ENCODE peak calls at places on chromosome 1, in four cellular contexts. T, F, J and W are unnamed samples.
A peak's percentile ranks its signal among the peaks of the same experiment; 100 is the strongest.

GRCh38 chr1:177172866-177173265 is 2.1 kb downstream of the BRINP2 start:
- DNase-seq in J (no peak), F (no peak), T (no peak), W (no peak)

GRCh38 chr1:235502601-235503332 is 1.5 kb downstream of the B3GALNT2 start:
- DNase-seq in F (no peak), T (no peak), J (no peak), W (peak; percentile 47)

GRCh38 chr1:155174334-155175280 is 958 bp downstream of the TRIM46 start:
- DNase-seq in T (no peak), J (peak; percentile 68), F (peak; percentile 60), W (no peak)

GRCh38 chr1:232432313-232432712 is 197.6 kb downstream of the SIPA1L2 start:
- DNase-seq in J (no peak), T (no peak), F (no peak), W (no peak)

GRCh38 chr1:51072040-51072439 is 30.0 kb upstream of the C1orf185 start:
- DNase-seq in J (no peak), T (no peak), F (no peak), W (no peak)

GRCh38 chr1:225909477-225909876 is 14.6 kb downstream of the PYCR2 start:
- DNase-seq in J (no peak), F (no peak), T (no peak), W (no peak)

GRCh38 chr1:109621402-109622101 is 1.9 kb downstream of the AMPD2 start:
- DNase-seq in T (no peak), F (no peak), J (no peak), W (no peak)

GRCh38 chr1:56570924-56571372 is 8.4 kb downstream of the PLPP3 start:
- DNase-seq in J (no peak), F (no peak), T (no peak), W (peak; percentile 70)

GRCh38 chr1:162571696-162572095 is 10.2 kb downstream of the UAP1 start:
- DNase-seq in J (no peak), F (no peak), T (no peak), W (no peak)

GRCh38 chr1:14924012-14924452 is 229.5 kb upstream of the TMEM51 start:
- DNase-seq in F (no peak), J (peak; percentile 91), T (no peak), W (no peak)

GRCh38 chr1:14924455-14925325 is 228.9 kb upstream of the TMEM51 start:
- DNase-seq in J (peak; percentile 84), F (no peak), T (no peak), W (no peak)

GRCh38 chr1:14926214-14926613 is 227.3 kb upstream of the TMEM51 start:
- DNase-seq in J (no peak), F (no peak), T (no peak), W (no peak)

GRCh38 chr1:14926818-14927555 is 226.6 kb upstream of the TMEM51 start:
- DNase-seq in F (no peak), J (no peak), T (no peak), W (no peak)

DNA sequence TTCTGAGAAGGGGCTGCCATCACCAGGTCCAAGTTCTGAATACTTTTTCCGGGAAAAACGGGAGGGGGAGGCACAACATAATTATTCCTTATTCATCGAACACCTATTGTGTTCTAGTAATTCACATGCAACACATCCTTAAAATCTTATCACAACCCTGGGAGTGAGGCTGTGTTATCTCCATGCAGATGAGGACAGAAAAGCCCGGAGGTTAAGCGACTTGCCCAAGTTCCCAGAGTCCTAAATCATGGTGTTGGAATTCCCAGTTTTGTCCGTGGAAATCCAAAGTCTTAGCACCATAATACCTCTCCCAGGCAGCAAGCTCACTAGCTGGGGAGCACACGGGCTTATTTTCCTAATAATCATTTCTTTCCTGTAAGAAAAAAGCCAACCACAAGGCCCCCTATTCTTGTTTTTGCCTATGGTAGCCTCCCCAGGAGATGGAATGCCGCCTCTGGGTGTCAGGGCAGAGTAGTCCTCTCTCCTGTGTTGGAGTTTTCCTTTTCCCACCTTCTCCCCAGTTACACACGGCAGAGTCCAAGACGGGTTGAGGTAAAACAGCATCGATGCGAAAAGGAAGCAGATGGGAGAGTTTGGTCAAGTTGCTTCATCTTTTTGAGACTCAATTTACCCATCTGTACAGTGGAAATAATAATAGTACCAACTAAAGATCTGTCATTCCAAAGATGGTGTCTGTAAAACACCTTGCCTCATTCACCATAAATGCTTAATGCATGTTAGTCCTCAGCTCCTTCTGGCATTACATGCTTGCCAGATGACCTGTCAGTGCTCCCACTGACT is 228.0 kb upstream of the TMEM51 start:
- DNase-seq in J (no peak), T (no peak), F (no peak), W (no peak)
- H3K4me3 ChIP-seq in J (peak overlapping the region; percentile 73), T (peak overlapping the region; percentile 77), F (peak overlapping the region; percentile 68), W (peak overlapping the region; percentile 56)

DNA sequence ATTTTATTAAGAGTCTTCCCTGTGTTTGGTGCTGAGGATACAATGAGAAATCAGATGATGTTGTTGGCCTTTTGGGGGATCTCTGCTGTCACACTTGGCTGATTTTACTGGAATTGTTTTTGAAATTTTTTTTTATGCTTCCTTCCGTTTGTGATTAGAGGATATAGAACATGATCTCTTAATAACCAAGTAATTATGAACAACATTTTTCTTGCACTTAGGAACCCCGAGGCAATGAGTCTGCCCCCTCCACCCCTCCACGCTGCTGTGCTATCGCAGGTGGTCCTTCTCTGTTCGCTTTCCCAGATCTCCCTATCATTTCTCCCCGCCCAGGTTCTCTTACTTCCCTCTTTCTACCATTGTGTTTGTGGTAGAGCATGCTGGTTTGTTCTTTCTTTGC is 73.2 kb upstream of the SCCPDH start:
- DNase-seq in T (no peak), F (no peak), J (no peak), W (no peak)
- H3K36me3 ChIP-seq in T (peaks cover 22% of the 10 kb centered on the region), F (no peaks in the 10 kb centered on the region), J (peaks cover 43% of the 10 kb centered on the region), W (peaks cover 5% of the 10 kb centered on the region)

DNA sequence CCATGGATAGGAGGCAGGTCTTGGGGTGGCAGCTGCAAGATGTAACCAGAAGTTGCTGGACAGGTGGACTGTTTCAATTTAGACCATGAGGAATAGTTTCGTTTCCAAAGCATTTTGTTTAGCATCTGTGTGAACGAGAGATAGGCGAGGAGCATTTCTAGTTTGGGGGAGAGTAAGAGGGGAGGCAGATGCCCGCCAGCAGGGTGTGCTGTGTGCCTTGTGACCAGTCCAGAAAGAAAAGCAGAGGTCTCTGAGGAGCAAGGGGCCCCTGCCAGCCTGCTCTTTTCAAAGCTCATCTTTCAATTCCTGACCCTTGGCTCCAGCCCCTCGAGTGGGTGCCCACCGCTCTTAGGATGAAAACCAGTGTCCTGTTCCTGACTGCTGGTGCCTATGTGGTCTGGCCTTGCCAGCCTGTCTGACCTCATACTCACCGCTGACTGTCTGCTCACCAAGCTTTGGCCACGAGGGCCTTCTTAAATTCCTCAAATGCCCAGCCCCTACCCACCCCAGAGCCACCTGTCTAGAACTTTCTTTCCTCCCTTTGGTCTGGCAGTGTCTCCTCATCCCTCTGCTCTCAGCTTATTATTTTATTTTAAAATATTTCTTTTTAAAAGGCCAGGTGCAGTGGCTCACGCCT is 8.5 kb downstream of the SERINC2 start:
- DNase-seq in J (no peak), F (no peak), T (no peak), W (no peak)
- TF ChIP-seq CTCF in J (peak; percentile 17), F (no peak), T (no peak), W (peak; percentile 54)

GRCh38 chr1:156527584-156527983 is 27.0 kb upstream of the MEF2D start:
- DNase-seq in T (no peak), F (no peak), J (peak; percentile 19), W (no peak)
- H3K4me3 ChIP-seq in T (no peak overlapping the region), F (no peak overlapping the region), J (no peak overlapping the region), W (no peak overlapping the region)

GRCh38 chr1:1768249-1768992 is 9.8 kb downstream of the NADK start:
- DNase-seq in F (no peak), T (no peak), J (no peak), W (no peak)
- H3K36me3 ChIP-seq in F (no peaks in the 10 kb centered on the region), T (peaks cover 29% of the 10 kb centered on the region), J (peaks cover 44% of the 10 kb centered on the region), W (peaks cover 8% of the 10 kb centered on the region)

GRCh38 chr1:83998599-83999315 is at the start of gene TTLL7:
- DNase-seq in F (peak; percentile 38), T (no peak), J (peak; percentile 89), W (no peak)
- TF ChIP-seq CTCF in F (no peak), T (no peak), J (no peak), W (no peak)

GRCh38 chr1:35215346-35215745 is 22.4 kb upstream of the SFPQ start:
- DNase-seq in T (no peak), F (no peak), J (no peak), W (no peak)

GRCh38 chr1:35210306-35211112 is 17.6 kb upstream of the SFPQ start:
- DNase-seq in J (no peak), T (no peak), F (no peak), W (no peak)

DNA sequence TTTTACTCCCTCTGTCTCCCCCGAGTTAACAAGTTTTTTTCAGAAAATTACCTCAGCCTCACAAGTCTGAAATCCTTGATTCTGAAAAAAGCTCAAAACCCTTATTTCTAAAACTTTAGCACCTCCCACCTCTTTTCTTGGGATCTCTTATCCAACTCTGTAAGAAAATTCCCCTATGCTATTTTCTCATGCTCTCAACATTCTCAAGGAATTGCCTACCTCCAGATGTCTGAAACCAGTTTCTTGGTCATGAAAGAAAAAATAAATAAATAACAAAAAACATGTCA is 18.1 kb upstream of the SFPQ start:
- DNase-seq in F (no peak), T (no peak), J (no peak), W (no peak)
- H3K4me3 ChIP-seq in F (no peak overlapping the region), T (no peak overlapping the region), J (no peak overlapping the region), W (no peak overlapping the region)

GRCh38 chr1:193144361-193144938 is 22.6 kb downstream of the CDC73 start:
- DNase-seq in J (no peak), T (no peak), F (no peak), W (no peak)
- H3K36me3 ChIP-seq in J (peaks cover 81% of the 10 kb centered on the region), T (peaks cover 27% of the 10 kb centered on the region), F (no peaks in the 10 kb centered on the region), W (peaks cover 8% of the 10 kb centered on the region)